ENCODE peak calls at places on chromosomes 13 and 19, in ten cellular contexts. One of them, this sample, is unnamed. For H3K4me1, the result is how much of the 10 kb centered on the place peaks cover.

GRCh38 chr19:10294368-10294697 is 4.6 kb downstream of the ICAM5 start:
- DNase-seq in body of pancreas: no peak
- DNase-seq in testis: no peak
- DNase-seq in CD4-positive, CD25-positive, alpha-beta regulatory T cell: no peak
- DNase-seq in mesendoderm: peak
- DNase-seq in psoas muscle: no peak
- DNase-seq in suprapubic skin: no peak
- DNase-seq in ovary: no peak
- DNase-seq in adipocyte: no peak
- DNase-seq in uterus: no peak
- DNase-seq in this sample: no peak

GRCh38 chr13:26525528-26525927 is 32.0 kb upstream of the WASF3 start:
- DNase-seq in testis: no peak
- DNase-seq in body of pancreas: no peak
- DNase-seq in uterus: no peak
- DNase-seq in CD4-positive, CD25-positive, alpha-beta regulatory T cell: no peak
- DNase-seq in adipocyte: no peak
- DNase-seq in psoas muscle: no peak
- DNase-seq in ovary: no peak
- DNase-seq in mesendoderm: no peak
- DNase-seq in suprapubic skin: no peak
- DNase-seq in this sample: no peak

GRCh38 chr13:107778094-107778493 is 437.2 kb downstream of the LIG4 start:
- DNase-seq in suprapubic skin: no peak
- DNase-seq in testis: no peak
- DNase-seq in psoas muscle: no peak
- DNase-seq in ovary: no peak
- DNase-seq in mesendoderm: no peak
- DNase-seq in CD4-positive, CD25-positive, alpha-beta regulatory T cell: no peak
- DNase-seq in adipocyte: no peak
- DNase-seq in body of pancreas: no peak
- DNase-seq in uterus: no peak
- DNase-seq in this sample: no peak

GRCh38 chr19:29277107-29277506 is 64.2 kb upstream of the UQCRFS1 start:
- DNase-seq in testis: no peak
- DNase-seq in ovary: no peak
- DNase-seq in psoas muscle: no peak
- DNase-seq in mesendoderm: peak
- DNase-seq in body of pancreas: no peak
- DNase-seq in uterus: no peak
- DNase-seq in adipocyte: no peak
- DNase-seq in suprapubic skin: no peak
- DNase-seq in CD4-positive, CD25-positive, alpha-beta regulatory T cell: peak
- DNase-seq in this sample: peak

GRCh38 chr19:54247106-54247930 is 4.7 kb upstream of the LILRA6 start:
- DNase-seq in suprapubic skin: peak
- DNase-seq in adipocyte: no peak
- DNase-seq in body of pancreas: no peak
- DNase-seq in uterus: no peak
- DNase-seq in CD4-positive, CD25-positive, alpha-beta regulatory T cell: no peak
- DNase-seq in mesendoderm: no peak
- DNase-seq in testis: no peak
- DNase-seq in ovary: no peak
- DNase-seq in psoas muscle: no peak
- DNase-seq in this sample: no peak

GRCh38 chr19:34651747-34652146 is 25.2 kb downstream of the SCGB2B2 start:
- DNase-seq in body of pancreas: no peak
- DNase-seq in psoas muscle: no peak
- DNase-seq in suprapubic skin: no peak
- DNase-seq in testis: no peak
- DNase-seq in ovary: no peak
- DNase-seq in mesendoderm: no peak
- DNase-seq in uterus: no peak
- DNase-seq in adipocyte: no peak
- DNase-seq in CD4-positive, CD25-positive, alpha-beta regulatory T cell: no peak
- DNase-seq in this sample: no peak

GRCh38 chr19:13036366-13036976 is 41.2 kb downstream of the NFIX start:
- DNase-seq in testis: no peak
- DNase-seq in suprapubic skin: no peak
- DNase-seq in ovary: no peak
- DNase-seq in psoas muscle: peak
- DNase-seq in body of pancreas: no peak
- DNase-seq in mesendoderm: peak
- DNase-seq in uterus: no peak
- DNase-seq in adipocyte: peak
- DNase-seq in CD4-positive, CD25-positive, alpha-beta regulatory T cell: no peak
- DNase-seq in this sample: peak

GRCh38 chr13:22592515-22592914 is 588.3 kb upstream of the SGCG start:
- DNase-seq in ovary: no peak
- DNase-seq in suprapubic skin: no peak
- DNase-seq in uterus: no peak
- DNase-seq in adipocyte: no peak
- DNase-seq in mesendoderm: no peak
- DNase-seq in CD4-positive, CD25-positive, alpha-beta regulatory T cell: no peak
- DNase-seq in testis: no peak
- DNase-seq in psoas muscle: no peak
- DNase-seq in body of pancreas: no peak
- DNase-seq in this sample: no peak

GRCh38 chr13:42275506-42275905 is 3.6 kb downstream of the AKAP11 start:
- DNase-seq in adipocyte: no peak
- DNase-seq in ovary: no peak
- DNase-seq in CD4-positive, CD25-positive, alpha-beta regulatory T cell: peak
- DNase-seq in body of pancreas: no peak
- DNase-seq in uterus: no peak
- DNase-seq in testis: no peak
- DNase-seq in mesendoderm: no peak
- DNase-seq in psoas muscle: no peak
- DNase-seq in suprapubic skin: no peak
- DNase-seq in this sample: no peak

GRCh38 chr19:40445945-40446784 is 2.0 kb upstream of the SERTAD3 start:
- DNase-seq in CD4-positive, CD25-positive, alpha-beta regulatory T cell: no peak
- DNase-seq in testis: no peak
- DNase-seq in mesendoderm: peak
- DNase-seq in psoas muscle: no peak
- DNase-seq in suprapubic skin: no peak
- DNase-seq in body of pancreas: no peak
- DNase-seq in adipocyte: no peak
- DNase-seq in uterus: no peak
- DNase-seq in ovary: no peak
- DNase-seq in this sample: peak

GRCh38 chr13:110663491-110663890 is 42.4 kb downstream of the CARS2 start:
- DNase-seq in uterus: no peak
- DNase-seq in body of pancreas: no peak
- DNase-seq in psoas muscle: no peak
- DNase-seq in ovary: no peak
- DNase-seq in CD4-positive, CD25-positive, alpha-beta regulatory T cell: no peak
- DNase-seq in suprapubic skin: no peak
- DNase-seq in mesendoderm: no peak
- DNase-seq in testis: no peak
- DNase-seq in adipocyte: no peak
- DNase-seq in this sample: no peak

GRCh38 chr13:65112123-65113075 is 2117.7 kb downstream of the PCDH9 start:
- DNase-seq in mesendoderm: no peak
- DNase-seq in body of pancreas: no peak
- DNase-seq in testis: no peak
- DNase-seq in adipocyte: peak
- DNase-seq in uterus: no peak
- DNase-seq in ovary: no peak
- DNase-seq in psoas muscle: no peak
- DNase-seq in suprapubic skin: no peak
- DNase-seq in CD4-positive, CD25-positive, alpha-beta regulatory T cell: no peak
- DNase-seq in this sample: no peak

GRCh38 chr19:44624840-44625354 is 11.5 kb downstream of the IGSF23 start:
- DNase-seq in mesendoderm: no peak
- DNase-seq in ovary: no peak
- DNase-seq in body of pancreas: no peak
- DNase-seq in suprapubic skin: no peak
- DNase-seq in psoas muscle: no peak
- DNase-seq in adipocyte: no peak
- DNase-seq in testis: no peak
- DNase-seq in uterus: no peak
- DNase-seq in CD4-positive, CD25-positive, alpha-beta regulatory T cell: no peak
- DNase-seq in this sample: no peak

GRCh38 chr13:97499181-97499580 is 65.2 kb downstream of the RAP2A start:
- DNase-seq in psoas muscle: no peak
- DNase-seq in body of pancreas: no peak
- DNase-seq in CD4-positive, CD25-positive, alpha-beta regulatory T cell: no peak
- DNase-seq in adipocyte: no peak
- DNase-seq in ovary: no peak
- DNase-seq in testis: no peak
- DNase-seq in suprapubic skin: no peak
- DNase-seq in mesendoderm: no peak
- DNase-seq in uterus: no peak
- DNase-seq in this sample: no peak

GRCh38 chr19:1087813-1088418 is 7.3 kb downstream of the POLR2E start:
- DNase-seq in testis: peak
- DNase-seq in ovary: no peak
- DNase-seq in body of pancreas: no peak
- DNase-seq in mesendoderm: no peak
- DNase-seq in CD4-positive, CD25-positive, alpha-beta regulatory T cell: peak
- DNase-seq in suprapubic skin: no peak
- DNase-seq in adipocyte: no peak
- DNase-seq in psoas muscle: peak
- DNase-seq in uterus: no peak
- DNase-seq in this sample: no peak

DNA sequence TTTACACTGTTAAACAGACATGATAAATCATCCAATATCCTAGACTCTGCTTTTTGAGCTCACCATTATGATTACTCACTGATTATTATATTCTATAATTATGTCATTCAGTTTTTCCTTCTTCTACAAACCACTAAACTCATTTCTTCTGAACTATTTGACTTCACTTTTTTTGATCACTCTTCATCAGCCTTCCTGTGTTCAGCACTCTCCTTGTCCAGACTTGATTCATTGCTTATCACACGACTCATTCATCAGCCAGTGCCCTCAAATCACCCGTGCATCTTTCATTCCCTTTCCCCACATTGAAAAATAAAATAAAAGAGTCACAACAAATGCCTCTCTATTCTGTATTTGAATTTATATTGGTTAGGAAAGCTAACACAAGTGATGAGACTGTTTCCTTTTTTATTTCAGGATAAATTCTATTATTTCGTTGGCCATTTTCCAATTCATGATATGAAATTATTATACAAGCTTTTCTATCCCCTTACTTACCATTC is 1482.1 kb upstream of the MIR17HG start:
- DNase-seq in body of pancreas: no peak
- DNase-seq in psoas muscle: no peak
- DNase-seq in uterus: no peak
- DNase-seq in CD4-positive, CD25-positive, alpha-beta regulatory T cell: no peak
- DNase-seq in testis: no peak
- DNase-seq in ovary: no peak
- DNase-seq in mesendoderm: no peak
- DNase-seq in adipocyte: no peak
- DNase-seq in suprapubic skin: no peak
- DNase-seq in this sample: no peak
- H3K4me1 ChIP-seq in body of pancreas: under half
- H3K4me1 ChIP-seq in psoas muscle: under half
- H3K4me1 ChIP-seq in uterus: under half
- H3K4me1 ChIP-seq in CD4-positive, CD25-positive, alpha-beta regulatory T cell: under half
- H3K4me1 ChIP-seq in testis: under half
- H3K4me1 ChIP-seq in ovary: under half
- H3K4me1 ChIP-seq in mesendoderm: under half
- H3K4me1 ChIP-seq in adipocyte: under half
- H3K4me1 ChIP-seq in suprapubic skin: under half
- H3K4me1 ChIP-seq in this sample: under half

GRCh38 chr19:18611327-18612050 is 1.2 kb upstream of the TMEM59L start:
- DNase-seq in suprapubic skin: no peak
- DNase-seq in CD4-positive, CD25-positive, alpha-beta regulatory T cell: no peak
- DNase-seq in psoas muscle: no peak
- DNase-seq in uterus: no peak
- DNase-seq in testis: no peak
- DNase-seq in ovary: no peak
- DNase-seq in body of pancreas: no peak
- DNase-seq in mesendoderm: peak
- DNase-seq in adipocyte: no peak
- DNase-seq in this sample: no peak
- H3K4me1 ChIP-seq in suprapubic skin: under half
- H3K4me1 ChIP-seq in CD4-positive, CD25-positive, alpha-beta regulatory T cell: under half
- H3K4me1 ChIP-seq in psoas muscle: under half
- H3K4me1 ChIP-seq in uterus: under half
- H3K4me1 ChIP-seq in testis: under half
- H3K4me1 ChIP-seq in ovary: under half
- H3K4me1 ChIP-seq in body of pancreas: under half
- H3K4me1 ChIP-seq in mesendoderm: under half
- H3K4me1 ChIP-seq in adipocyte: under half
- H3K4me1 ChIP-seq in this sample: under half

DNA sequence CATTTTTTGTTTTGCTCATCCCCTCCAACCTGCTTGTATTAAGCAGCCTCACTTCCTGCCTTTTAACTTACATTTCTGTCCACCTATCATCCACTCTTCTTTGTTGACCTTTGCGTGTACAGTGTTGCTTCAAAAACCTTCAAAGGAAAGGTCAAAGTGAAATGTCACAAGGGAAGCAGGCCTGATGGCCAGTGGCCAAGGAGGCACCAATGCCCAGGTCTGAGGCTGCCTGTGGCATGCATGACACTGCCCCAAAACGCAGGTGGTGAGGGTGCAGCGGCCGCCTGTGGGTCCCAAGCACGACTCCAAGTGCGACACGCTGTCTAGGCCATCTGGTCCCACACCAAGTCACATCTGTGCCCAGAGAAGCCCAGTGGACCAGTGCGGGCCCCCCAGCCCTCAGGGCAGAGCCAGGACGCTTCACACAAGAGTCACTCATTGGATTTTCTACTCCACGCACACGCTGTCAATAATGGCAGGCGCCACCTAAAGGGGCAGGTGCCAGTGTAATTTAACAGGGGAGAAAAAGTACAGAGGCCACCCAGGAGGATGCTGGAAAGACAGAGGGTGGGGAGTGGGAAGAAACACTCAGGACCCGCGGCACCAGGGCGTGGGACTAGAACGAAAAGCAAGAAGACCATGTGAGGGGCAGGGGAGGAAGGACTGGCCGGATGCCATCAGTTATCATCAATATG is 23.5 kb downstream of the SLC7A1 start:
- DNase-seq in uterus: no peak
- DNase-seq in CD4-positive, CD25-positive, alpha-beta regulatory T cell: no peak
- DNase-seq in mesendoderm: no peak
- DNase-seq in body of pancreas: no peak
- DNase-seq in suprapubic skin: no peak
- DNase-seq in testis: no peak
- DNase-seq in ovary: no peak
- DNase-seq in psoas muscle: no peak
- DNase-seq in adipocyte: no peak
- DNase-seq in this sample: no peak
- H3K4me1 ChIP-seq in uterus: under half
- H3K4me1 ChIP-seq in CD4-positive, CD25-positive, alpha-beta regulatory T cell: under half
- H3K4me1 ChIP-seq in mesendoderm: under half
- H3K4me1 ChIP-seq in body of pancreas: half or more
- H3K4me1 ChIP-seq in suprapubic skin: half or more
- H3K4me1 ChIP-seq in testis: under half
- H3K4me1 ChIP-seq in ovary: under half
- H3K4me1 ChIP-seq in psoas muscle: under half
- H3K4me1 ChIP-seq in adipocyte: under half
- H3K4me1 ChIP-seq in this sample: under half

DNA sequence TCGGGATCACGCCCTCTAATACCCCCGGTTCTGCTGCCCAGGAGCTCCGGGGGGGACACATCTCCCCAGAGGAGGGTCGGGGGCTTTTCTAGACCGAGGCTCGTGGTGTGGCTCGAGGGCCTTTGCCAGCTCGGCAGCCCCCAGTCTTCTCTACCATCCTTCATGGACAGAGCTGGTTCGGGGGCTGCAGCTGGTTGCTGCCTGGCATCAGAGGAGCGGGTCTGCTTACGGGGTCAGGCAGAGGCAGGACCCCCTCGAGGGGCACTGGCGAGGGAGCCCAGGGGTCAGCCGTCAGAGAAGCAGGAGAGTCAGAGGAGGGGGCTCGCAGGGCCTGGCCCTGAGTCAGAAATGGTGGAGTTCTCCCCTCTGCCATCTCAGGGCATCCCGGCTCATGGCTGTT is 123.5 kb downstream of the KDM4B start:
- DNase-seq in CD4-positive, CD25-positive, alpha-beta regulatory T cell: no peak
- DNase-seq in psoas muscle: no peak
- DNase-seq in suprapubic skin: no peak
- DNase-seq in uterus: no peak
- DNase-seq in adipocyte: no peak
- DNase-seq in testis: no peak
- DNase-seq in mesendoderm: no peak
- DNase-seq in ovary: no peak
- DNase-seq in body of pancreas: no peak
- DNase-seq in this sample: no peak
- H3K4me1 ChIP-seq in CD4-positive, CD25-positive, alpha-beta regulatory T cell: under half
- H3K4me1 ChIP-seq in psoas muscle: under half
- H3K4me1 ChIP-seq in suprapubic skin: under half
- H3K4me1 ChIP-seq in uterus: under half
- H3K4me1 ChIP-seq in adipocyte: under half
- H3K4me1 ChIP-seq in testis: under half
- H3K4me1 ChIP-seq in mesendoderm: under half
- H3K4me1 ChIP-seq in ovary: under half
- H3K4me1 ChIP-seq in body of pancreas: under half
- H3K4me1 ChIP-seq in this sample: under half